ENCODE peak calls at places on chromosomes 13 and 19, in eight cellular contexts. Z is kidney glomerular epithelial cell; H is dorsolateral prefrontal cortex; A is activated CD8-positive, alpha-beta memory T cell treated with anti-CD3 and anti-CD28 coated beads for 48 hours; K is HS-27A; Q is substantia nigra; G is NCI-H774; F is RPMI8226. V is an unnamed sample.
A peak's percentile ranks its signal among the peaks of the same experiment; 100 is the strongest.

GRCh38 chr13:20033486-20033885 is 75.0 kb downstream of the ZMYM2 start:
- DNase-seq in Z (no peak), H (no peak), A (no peak), K (no peak), Q (no peak), G (no peak), F (no peak), V (no peak)

GRCh38 chr19:55283548-55284393 is at the start of gene BRSK1:
- DNase-seq in Z (peak; percentile 1), H (peak; percentile 90), A (no peak), K (no peak), Q (peak; percentile 79), G (peak; percentile 74), F (no peak), V (peak; percentile 78)

GRCh38 chr19:11556634-11557420 is 2.2 kb downstream of the ELOF1 start:
- DNase-seq in Z (no peak), H (no peak), A (no peak), K (no peak), Q (no peak), G (no peak), F (no peak), V (no peak)

GRCh38 chr13:50589651-50590054 is 253.8 kb downstream of the DLEU7 start:
- DNase-seq in Z (peak; percentile 75), H (no peak), A (no peak), K (no peak), Q (no peak), G (no peak), F (no peak), V (no peak)

GRCh38 chr19:45919678-45920077 is 5.1 kb upstream of the NANOS2 start:
- DNase-seq in Z (no peak), H (no peak), A (no peak), K (no peak), Q (peak; percentile 47), G (no peak), F (no peak), V (peak; percentile 50)

GRCh38 chr19:30520735-30521479 is 148.7 kb downstream of the ZNF536 start:
- DNase-seq in Z (no peak), H (no peak), A (no peak), K (no peak), Q (no peak), G (no peak), F (no peak), V (no peak)

GRCh38 chr19:49546825-49547565 is 19.2 kb downstream of the RCN3 start:
- DNase-seq in Z (peak; percentile 85), H (peak; percentile 78), A (no peak), K (peak; percentile 81), Q (peak; percentile 58), G (peak; percentile 76), F (peak; percentile 73), V (peak; percentile 82)

GRCh38 chr13:78595819-78596700 is 7.3 kb downstream of the POU4F1 start:
- DNase-seq in Z (no peak), H (no peak), A (no peak), K (no peak), Q (no peak), G (no peak), F (no peak), V (no peak)

GRCh38 chr19:30428281-30428680 is 56.1 kb downstream of the ZNF536 start:
- DNase-seq in Z (no peak), H (no peak), A (no peak), K (no peak), Q (no peak), G (no peak), F (no peak), V (no peak)

GRCh38 chr13:24348385-24348784 is 39.0 kb downstream of the C1QTNF9 start:
- DNase-seq in Z (no peak), H (no peak), A (no peak), K (no peak), Q (no peak), G (no peak), F (no peak), V (no peak)

GRCh38 chr19:27752530-27753184 is 1460.3 kb downstream of the UQCRFS1 start:
- DNase-seq in Z (no peak), H (no peak), A (no peak), K (no peak), Q (no peak), G (no peak), F (no peak), V (no peak)

GRCh38 chr13:44331912-44332840 is 41.4 kb upstream of the SERP2 start:
- DNase-seq in Z (peak; percentile 17), H (peak; percentile 45), A (no peak), K (no peak), Q (peak; percentile 65), G (no peak), F (peak; percentile 7), V (peak; percentile 58)

GRCh38 chr13:27372896-27373295 is 51.5 kb upstream of the GTF3A start:
- DNase-seq in Z (no peak), H (no peak), A (no peak), K (no peak), Q (no peak), G (peak; percentile 77), F (no peak), V (no peak)

GRCh38 chr19:51259348-51260245 is 8.7 kb downstream of the SIGLECL1 start:
- DNase-seq in Z (peak; percentile 28), H (peak; percentile 65), A (peak; percentile 10), K (no peak), Q (no peak), G (no peak), F (peak; percentile 64), V (no peak)

GRCh38 chr13:47829684-47830083 is 171.4 kb downstream of the SUCLA2 start:
- DNase-seq in Z (no peak), H (no peak), A (no peak), K (no peak), Q (no peak), G (no peak), F (no peak), V (no peak)

GRCh38 chr19:41195675-41196497 is 2.9 kb downstream of the CYP2S1 start:
- DNase-seq in Z (no peak), H (no peak), A (no peak), K (no peak), Q (peak; percentile 8), G (no peak), F (no peak), V (no peak)

GRCh38 chr13:105679832-105680231 is 855.6 kb downstream of the EFNB2 start:
- DNase-seq in Z (no peak), H (no peak), A (no peak), K (no peak), Q (no peak), G (no peak), F (no peak), V (no peak)

GRCh38 chr13:48731957-48732569 is 78.3 kb downstream of the CYSLTR2 start:
- DNase-seq in Z (no peak), H (no peak), A (peak; percentile 12), K (no peak), Q (peak; percentile 26), G (no peak), F (no peak), V (peak; percentile 29)

GRCh38 chr19:55305491-55305890 is 19.6 kb downstream of the TMEM150B start:
- DNase-seq in Z (no peak), H (peak; percentile 54), A (no peak), K (no peak), Q (no peak), G (no peak), F (peak; percentile 55), V (peak; percentile 30)

GRCh38 chr19:48991823-48992570 is 1.1 kb downstream of the GYS1 start:
- DNase-seq in Z (peak; percentile 53), H (no peak), A (no peak), K (no peak), Q (peak; percentile 22), G (no peak), F (no peak), V (peak; percentile 36)

GRCh38 chr19:11420894-11421606 is 1.9 kb upstream of the RGL3 start:
- DNase-seq in Z (no peak), H (no peak), A (no peak), K (no peak), Q (peak; percentile 37), G (peak; percentile 5), F (no peak), V (peak; percentile 37)

GRCh38 chr19:19595171-19595701 is 23.3 kb downstream of the PBX4 start:
- DNase-seq in Z (no peak), H (no peak), A (no peak), K (no peak), Q (no peak), G (no peak), F (no peak), V (no peak)

GRCh38 chr19:29299416-29300380 is 86.7 kb upstream of the UQCRFS1 start:
- DNase-seq in Z (no peak), H (peak; percentile 46), A (no peak), K (no peak), Q (no peak), G (no peak), F (no peak), V (no peak)

GRCh38 chr13:51608857-51609406 is 24.7 kb downstream of the WDFY2 start:
- DNase-seq in Z (no peak), H (no peak), A (no peak), K (no peak), Q (no peak), G (no peak), F (no peak), V (no peak)

GRCh38 chr13:102710261-102710679 is 15.4 kb upstream of the METTL21C start:
- DNase-seq in Z (no peak), H (no peak), A (no peak), K (no peak), Q (no peak), G (no peak), F (no peak), V (no peak)

GRCh38 chr19:782195-783043 is 14.8 kb upstream of the PTBP1 start:
- DNase-seq in Z (peak; percentile 80), H (no peak), A (no peak), K (peak; percentile 68), Q (no peak), G (no peak), F (no peak), V (no peak)

V was measured in head of caudate nucleus.